ENCODE peak calls at places on chromosomes 12 and 14, in ten cellular contexts. J is A549, N is stomach, K is ovary, L is suprapubic skin, T is K562, W is sigmoid colon, U is HepG2, O is tibial nerve, M is upper lobe of left lung. A is an unnamed sample.

GRCh38 chr12:32586390-32586789 is 92.7 kb upstream of the DNM1L start:
- DNase-seq in J (no peak), N (no peak), K (no peak), L (no peak), T (no peak), W (no peak), U (no peak), O (no peak), M (no peak), A (no peak)

GRCh38 chr12:53965251-53966069 is 7.5 kb upstream of the HOXC11 start:
- DNase-seq in J (no peak), N (no peak), K (no peak), L (no peak), T (no peak), W (no peak), U (no peak), O (peak), M (no peak), A (no peak)

GRCh38 chr12:132186857-132187620 is 42.8 kb downstream of the NOC4L start:
- DNase-seq in J (no peak), N (no peak), K (no peak), L (no peak), T (no peak), W (no peak), U (no peak), O (no peak), M (peak), A (no peak)

GRCh38 chr14:75941030-75941429 is 40.8 kb downstream of the TGFB3 start:
- DNase-seq in J (no peak), N (no peak), K (no peak), L (no peak), T (no peak), W (no peak), U (no peak), O (no peak), M (no peak), A (no peak)

GRCh38 chr14:53330441-53330840 is 177.3 kb upstream of the DDHD1 start:
- DNase-seq in J (no peak), N (no peak), K (no peak), L (no peak), T (no peak), W (no peak), U (no peak), O (no peak), M (no peak), A (no peak)

GRCh38 chr12:103952497-103952896 is 13.2 kb upstream of the TDG start:
- DNase-seq in J (no peak), N (no peak), K (no peak), L (no peak), T (no peak), W (no peak), U (no peak), O (no peak), M (no peak), A (no peak)

GRCh38 chr14:62269204-62269603 is 507.0 kb downstream of the SNAPC1 start:
- DNase-seq in J (no peak), N (no peak), K (no peak), L (no peak), T (no peak), W (no peak), U (no peak), O (no peak), M (no peak), A (no peak)

GRCh38 chr12:101839324-101840283 is 8.8 kb upstream of the GNPTAB start:
- DNase-seq in J (peak), N (peak), K (peak), L (no peak), T (peak), W (peak), U (peak), O (peak), M (no peak), A (peak)

GRCh38 chr14:74551431-74551830 is 57.9 kb downstream of the ISCA2 start:
- DNase-seq in J (no peak), N (no peak), K (no peak), L (no peak), T (no peak), W (no peak), U (no peak), O (no peak), M (no peak), A (no peak)

GRCh38 chr12:55847603-55848329 is 5.0 kb upstream of the MMP19 start:
- DNase-seq in J (peak), N (peak), K (peak), L (peak), T (peak), W (peak), U (peak), O (peak), M (peak), A (peak)

GRCh38 chr12:27667540-27667939 is 28.7 kb upstream of the REP15 start:
- DNase-seq in J (no peak), N (no peak), K (no peak), L (no peak), T (no peak), W (no peak), U (no peak), O (no peak), M (no peak), A (no peak)

GRCh38 chr12:32089156-32089950 is 17.3 kb upstream of the BICD1 start:
- DNase-seq in J (no peak), N (no peak), K (no peak), L (no peak), T (no peak), W (no peak), U (no peak), O (no peak), M (no peak), A (no peak)

GRCh38 chr12:79151956-79152355 is 287.4 kb downstream of the SYT1 start:
- DNase-seq in J (no peak), N (no peak), K (no peak), L (no peak), T (no peak), W (no peak), U (no peak), O (no peak), M (no peak), A (no peak)

GRCh38 chr12:93989913-93990312 is 158.5 kb upstream of the PLXNC1 start:
- DNase-seq in J (no peak), N (no peak), K (no peak), L (no peak), T (no peak), W (no peak), U (no peak), O (no peak), M (no peak), A (no peak)

GRCh38 chr14:96055065-96055752 is 16.0 kb downstream of the C14orf132 start:
- DNase-seq in J (no peak), N (peak), K (no peak), L (no peak), T (no peak), W (no peak), U (no peak), O (no peak), M (no peak), A (no peak)

GRCh38 chr12:8989425-8989824 is at the start of gene KLRG1:
- DNase-seq in J (no peak), N (no peak), K (no peak), L (no peak), T (no peak), W (no peak), U (no peak), O (no peak), M (no peak), A (no peak)

GRCh38 chr14:60189923-60190840 is 25.0 kb upstream of the DHRS7 start:
- DNase-seq in J (no peak), N (no peak), K (no peak), L (no peak), T (no peak), W (no peak), U (no peak), O (no peak), M (no peak), A (no peak)

GRCh38 chr12:67632005-67632404 is 16.5 kb upstream of the DYRK2 start:
- DNase-seq in J (no peak), N (no peak), K (no peak), L (no peak), T (no peak), W (no peak), U (no peak), O (no peak), M (no peak), A (no peak)

GRCh38 chr12:54680374-54680773 is 32.2 kb upstream of the DCD start:
- DNase-seq in J (peak), N (peak), K (no peak), L (no peak), T (peak), W (no peak), U (peak), O (no peak), M (no peak), A (peak)

GRCh38 chr12:42396473-42397259 is 70.7 kb downstream of the PPHLN1 start:
- DNase-seq in J (no peak), N (no peak), K (no peak), L (no peak), T (no peak), W (no peak), U (no peak), O (no peak), M (no peak), A (no peak)

GRCh38 chr12:121903202-121903601 is 14.6 kb downstream of the PSMD9 start:
- DNase-seq in J (peak), N (no peak), K (no peak), L (no peak), T (no peak), W (no peak), U (no peak), O (no peak), M (no peak), A (no peak)

GRCh38 chr12:82314406-82314892 is 43.7 kb downstream of the CCDC59 start:
- DNase-seq in J (peak), N (peak), K (no peak), L (no peak), T (no peak), W (no peak), U (peak), O (no peak), M (no peak), A (peak)

GRCh38 chr12:26817183-26817591 is 15.8 kb downstream of the ITPR2 start:
- DNase-seq in J (no peak), N (no peak), K (no peak), L (no peak), T (no peak), W (no peak), U (no peak), O (no peak), M (no peak), A (no peak)

GRCh38 chr14:22524105-22524783 is 64.8 kb downstream of the DAD1 start:
- DNase-seq in J (no peak), N (no peak), K (no peak), L (no peak), T (no peak), W (no peak), U (no peak), O (no peak), M (no peak), A (no peak)

GRCh38 chr14:65277027-65277426 is 135.5 kb upstream of the FUT8 start:
- DNase-seq in J (no peak), N (no peak), K (no peak), L (no peak), T (no peak), W (no peak), U (no peak), O (no peak), M (no peak), A (no peak)

GRCh38 chr14:65881642-65882041 is 469.1 kb downstream of the FUT8 start:
- DNase-seq in J (no peak), N (no peak), K (no peak), L (no peak), T (no peak), W (no peak), U (no peak), O (no peak), M (no peak), A (no peak)

GRCh38 chr12:91774471-91774921 is 371.1 kb downstream of the BTG1 start:
- DNase-seq in J (peak), N (no peak), K (peak), L (no peak), T (no peak), W (no peak), U (no peak), O (no peak), M (no peak), A (no peak)

GRCh38 chr12:29426516-29426915 is 45.5 kb upstream of the ERGIC2 start:
- DNase-seq in J (no peak), N (no peak), K (no peak), L (no peak), T (no peak), W (no peak), U (no peak), O (no peak), M (no peak), A (no peak)

GRCh38 chr14:60151715-60152114 is 13.5 kb downstream of the DHRS7 start:
- DNase-seq in J (peak), N (peak), K (no peak), L (peak), T (no peak), W (peak), U (no peak), O (peak), M (peak), A (peak)

GRCh38 chr12:47276253-47277070 is 196.7 kb upstream of the AMIGO2 start:
- DNase-seq in J (peak), N (no peak), K (no peak), L (no peak), T (peak), W (no peak), U (peak), O (no peak), M (no peak), A (peak)

GRCh38 chr12:3377056-3377455 is 113.9 kb upstream of the PRMT8 start:
- DNase-seq in J (no peak), N (no peak), K (no peak), L (no peak), T (no peak), W (no peak), U (no peak), O (no peak), M (no peak), A (no peak)

GRCh38 chr12:80041691-80042090 is 57.6 kb upstream of the OTOGL start:
- DNase-seq in J (no peak), N (no peak), K (no peak), L (no peak), T (no peak), W (no peak), U (no peak), O (no peak), M (no peak), A (no peak)

GRCh38 chr12:14394317-14395058 is 29.0 kb downstream of the ATF7IP start:
- DNase-seq in J (peak), N (peak), K (no peak), L (no peak), T (peak), W (no peak), U (peak), O (no peak), M (no peak), A (no peak)
- TF ChIP-seq POLR2A in J (no peak), N (no peak), K (no peak), L (no peak), T (no peak), W (no peak), U (no peak), O (no peak), M (no peak), A (no peak)

GRCh38 chr14:33932526-33933292 is 18.2 kb downstream of the EGLN3 start:
- DNase-seq in J (no peak), N (no peak), K (no peak), L (no peak), T (no peak), W (no peak), U (no peak), O (no peak), M (no peak), A (no peak)
- H3K4me3 ChIP-seq in J (no peak), N (no peak), K (no peak), L (no peak), T (no peak), W (no peak), U (no peak), O (no peak), M (no peak), A (no peak)

GRCh38 chr12:113145720-113146551 is 3.6 kb upstream of the CFAP73 start:
- DNase-seq in J (no peak), N (no peak), K (no peak), L (no peak), T (no peak), W (no peak), U (no peak), O (no peak), M (no peak), A (no peak)
- TF ChIP-seq EP300 in J (no peak), N (no peak), K (no peak), L (no peak), T (no peak), W (no peak), U (no peak), O (no peak), M (no peak), A (no peak)

GRCh38 chr14:23566112-23566781 is 1.3 kb downstream of the AP1G2 start:
- DNase-seq in J (no peak), N (no peak), K (peak), L (no peak), T (no peak), W (peak), U (no peak), O (no peak), M (no peak), A (no peak)

GRCh38 chr14:23568021-23568599 is 519 bp upstream of the AP1G2 start:
- DNase-seq in J (no peak), N (no peak), K (peak), L (no peak), T (no peak), W (peak), U (no peak), O (no peak), M (no peak), A (no peak)

GRCh38 chr14:23568600-23569310 is 1.2 kb upstream of the AP1G2 start:
- DNase-seq in J (peak), N (no peak), K (peak), L (no peak), T (no peak), W (peak), U (peak), O (no peak), M (no peak), A (no peak)

GRCh38 chr14:23566782-23567185 is 807 bp downstream of the AP1G2 start:
- DNase-seq in J (peak), N (peak), K (no peak), L (no peak), T (peak), W (no peak), U (no peak), O (no peak), M (no peak), A (no peak)

GRCh38 chr14:23567186-23568020 is at the start of gene AP1G2:
- DNase-seq in J (peak), N (peak), K (peak), L (peak), T (peak), W (peak), U (peak), O (peak), M (peak), A (peak)
- TF ChIP-seq POLR2A in J (peak), N (no peak), K (peak), L (no peak), T (peak), W (peak), U (peak), O (no peak), M (no peak), A (peak)

GRCh38 chr14:20632831-20633771 is 8.4 kb downstream of the OR6S1 start:
- DNase-seq in J (peak), N (peak), K (peak), L (no peak), T (peak), W (peak), U (peak), O (no peak), M (no peak), A (peak)
- H3K4me3 ChIP-seq in J (peak), N (peak), K (peak), L (peak), T (peak), W (peak), U (peak), O (peak), M (no peak), A (peak)

DNA sequence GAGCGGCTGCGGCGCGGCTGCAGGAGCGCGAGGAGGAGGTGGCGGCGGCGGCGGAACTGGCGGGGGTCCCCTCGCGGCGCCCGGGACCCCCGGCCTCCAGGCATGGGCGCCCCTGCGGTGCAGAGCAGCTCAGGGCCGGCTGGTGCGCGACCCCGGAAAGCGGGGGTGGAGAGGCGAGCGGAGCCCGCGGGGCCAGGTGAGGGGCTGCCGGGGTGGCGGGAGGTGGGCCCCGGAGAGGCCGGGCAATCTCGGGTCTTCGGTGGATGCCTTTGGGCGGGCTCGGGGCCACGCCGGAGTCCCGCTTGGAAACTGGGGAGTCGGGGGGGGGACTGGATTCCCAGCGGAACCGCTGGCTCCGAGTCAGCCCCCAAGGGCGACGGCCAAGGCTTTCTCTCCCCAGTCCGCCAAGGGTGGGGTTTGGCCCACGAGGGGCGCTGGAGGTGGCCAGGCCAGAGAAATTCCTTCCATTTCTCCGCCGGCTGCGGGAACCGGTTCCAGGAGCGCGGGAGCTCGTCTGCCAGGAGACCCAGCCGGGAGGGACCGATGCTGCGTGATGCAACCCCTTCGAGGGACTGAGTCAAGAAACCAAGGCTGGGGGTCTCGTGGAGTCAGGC is 13.9 kb upstream of the NR4A1 start:
- DNase-seq in J (no peak), N (peak), K (peak), L (peak), T (no peak), W (peak), U (no peak), O (no peak), M (peak), A (peak)
- TF ChIP-seq EP300 in J (no peak), N (no peak), K (no peak), L (no peak), T (no peak), W (no peak), U (no peak), O (no peak), M (no peak), A (no peak)

GRCh38 chr12:57543666-57544065 is 3.3 kb downstream of the DCTN2 start:
- DNase-seq in J (no peak), N (no peak), K (no peak), L (no peak), T (no peak), W (no peak), U (no peak), O (no peak), M (no peak), A (no peak)

GRCh38 chr12:57546438-57547365 is at the start of gene DCTN2:
- DNase-seq in J (peak), N (peak), K (peak), L (peak), T (peak), W (peak), U (peak), O (peak), M (peak), A (peak)

GRCh38 chr12:57547366-57548315 is 649 bp upstream of the DCTN2 start:
- DNase-seq in J (no peak), N (no peak), K (no peak), L (no peak), T (no peak), W (no peak), U (no peak), O (no peak), M (no peak), A (no peak)

GRCh38 chr12:57548488-57548887 is 1.4 kb upstream of the KIF5A start:
- DNase-seq in J (no peak), N (no peak), K (no peak), L (no peak), T (no peak), W (no peak), U (no peak), O (no peak), M (no peak), A (no peak)

DNA sequence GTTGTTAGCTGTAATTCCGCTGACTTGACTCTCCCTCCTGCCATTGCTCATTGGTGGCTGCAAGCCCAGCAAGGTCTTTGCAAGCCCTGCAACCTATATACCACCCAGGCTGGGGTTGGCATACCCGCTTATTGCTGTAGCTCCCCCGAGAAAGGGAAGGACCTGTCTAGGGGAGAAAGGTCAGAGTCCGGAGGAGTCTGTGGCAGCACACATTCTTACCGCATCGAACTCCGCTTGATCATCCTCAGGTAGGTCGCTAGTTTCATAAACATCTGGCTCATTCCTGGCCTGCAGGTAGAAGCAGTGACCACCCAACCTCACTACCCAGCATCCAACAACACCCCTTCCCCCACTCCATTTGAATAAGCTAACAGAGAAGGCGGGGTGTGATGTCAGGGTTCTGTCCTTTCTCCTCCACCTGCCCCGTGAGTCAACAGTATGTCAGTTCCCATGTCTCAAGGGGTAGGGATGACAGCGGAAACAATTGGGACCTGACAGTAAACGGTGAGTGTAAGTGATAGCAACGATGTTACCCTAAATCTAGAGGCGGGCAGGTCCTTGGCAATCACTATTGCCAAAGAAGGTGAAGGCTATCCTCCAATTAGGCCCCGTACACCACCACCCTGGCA is 1.1 kb downstream of the DCTN2 start:
- DNase-seq in J (no peak), N (no peak), K (no peak), L (peak), T (peak), W (no peak), U (peak), O (no peak), M (no peak), A (peak)
- TF ChIP-seq POLR2A in J (no peak), N (no peak), K (no peak), L (no peak), T (peak), W (no peak), U (no peak), O (no peak), M (no peak), A (no peak)

GRCh38 chr12:89016970-89017778 is 335.1 kb downstream of the DUSP6 start:
- DNase-seq in J (peak), N (no peak), K (peak), L (peak), T (peak), W (peak), U (peak), O (no peak), M (peak), A (no peak)
- H3K4me3 ChIP-seq in J (peak), N (no peak), K (no peak), L (no peak), T (no peak), W (no peak), U (no peak), O (no peak), M (no peak), A (no peak)

A was measured in transverse colon.